ENCODE peak calls at places on chromosomes 16 and 17, in six cellular contexts. B is neural progenitor cell; X is uterus; S is PC-9; Y is pancreas; W is naive thymus-derived CD4-positive, alpha-beta T cell. Q is an unnamed sample.

GRCh38 chr16:66609139-66609510 is 4.6 kb downstream of the CMTM3 start:
- DNase-seq in Y (no peak), S (no peak), X (no peak), B (no peak), W (no peak), Q (no peak)

GRCh38 chr17:44610871-44611270 is 45.4 kb upstream of the MEIOC start:
- DNase-seq in W (no peak), Y (no peak), B (no peak), X (no peak), S (no peak), Q (no peak)

GRCh38 chr16:61261315-61261714 is 774.9 kb downstream of the CDH8 start:
- DNase-seq in B (no peak), W (no peak), X (no peak), Y (no peak), S (no peak), Q (no peak)

GRCh38 chr17:68612923-68613292 is 11.7 kb upstream of the FAM20A start:
- DNase-seq in S (no peak), X (no peak), B (no peak), Y (no peak), W (no peak), Q (no peak)

GRCh38 chr17:164536-165235 is 16.8 kb downstream of the DOC2B start:
- DNase-seq in X (no peak), B (peak; percentile 85), W (peak; percentile 26), Y (no peak), S (no peak), Q (peak; percentile 44)

GRCh38 chr16:842631-843560 is 42.4 kb upstream of the GNG13 start:
- DNase-seq in X (no peak), Y (no peak), B (no peak), S (no peak), W (no peak), Q (no peak)

GRCh38 chr17:19288453-19288852 is 51.3 kb downstream of the EPN2 start:
- DNase-seq in W (no peak), Y (no peak), X (no peak), S (no peak), B (peak; percentile 51), Q (no peak)

GRCh38 chr16:55391760-55392375 is 67.9 kb downstream of the IRX6 start:
- DNase-seq in Y (no peak), B (no peak), W (no peak), S (no peak), X (no peak), Q (no peak)

GRCh38 chr17:10613775-10614513 is 43.2 kb downstream of the MYH3 start:
- DNase-seq in B (no peak), S (no peak), X (no peak), Y (no peak), W (no peak), Q (no peak)

GRCh38 chr16:56013962-56014552 is 138.9 kb upstream of the CES5A start:
- DNase-seq in B (peak; percentile 89), X (no peak), Y (peak; percentile 44), W (no peak), S (peak; percentile 43), Q (peak; percentile 50)

GRCh38 chr16:15961060-15961511 is 11.7 kb downstream of the ABCC1 start:
- DNase-seq in Y (no peak), W (peak; percentile 94), X (no peak), B (no peak), S (no peak), Q (no peak)

GRCh38 chr16:12539185-12539929 is 264.3 kb downstream of the CPPED1 start:
- DNase-seq in Y (no peak), W (no peak), B (no peak), S (no peak), X (no peak), Q (peak; percentile 27)

GRCh38 chr16:56708821-56709685 is 20.9 kb upstream of the NUP93 start:
- DNase-seq in S (no peak), W (peak; percentile 18), B (no peak), Y (no peak), X (no peak), Q (no peak)

GRCh38 chr17:74779948-74780400 is 3.8 kb upstream of the NAT9 start:
- DNase-seq in Y (no peak), S (no peak), X (no peak), B (no peak), W (peak; percentile 86), Q (no peak)

GRCh38 chr17:65356524-65356923 is 204.9 kb downstream of the AXIN2 start:
- DNase-seq in B (no peak), Y (no peak), W (no peak), X (no peak), S (no peak), Q (no peak)

GRCh38 chr17:70270554-70270953 is 101.2 kb downstream of the KCNJ2 start:
- DNase-seq in S (no peak), B (no peak), X (no peak), Y (no peak), W (no peak), Q (no peak)

GRCh38 chr16:9090960-9091866 is at the start of gene HAPSTR1:
- DNase-seq in Y (peak; percentile 100), B (peak; percentile 100), X (peak; percentile 100), W (peak; percentile 100), S (peak; percentile 98), Q (peak; percentile 100)

GRCh38 chr17:75909051-75909811 is 4.5 kb upstream of the MRPL38 start:
- DNase-seq in X (no peak), S (no peak), W (no peak), B (no peak), Y (no peak), Q (no peak)

GRCh38 chr16:89890200-89890599 is 16.8 kb downstream of the TCF25 start:
- DNase-seq in X (no peak), B (no peak), Y (no peak), S (no peak), W (no peak), Q (no peak)

GRCh38 chr16:27759301-27759871 is 209.4 kb downstream of the KATNIP start:
- DNase-seq in W (no peak), S (peak; percentile 48), Y (no peak), X (no peak), B (no peak), Q (peak; percentile 19)

GRCh38 chr17:6343736-6344135 is 91.2 kb downstream of the AIPL1 start:
- DNase-seq in S (no peak), Y (no peak), W (no peak), B (no peak), X (no peak), Q (no peak)

GRCh38 chr16:31213877-31214704 is at the start of gene TRIM72:
- DNase-seq in S (no peak), Y (no peak), B (no peak), X (no peak), W (no peak), Q (no peak)

GRCh38 chr17:9402590-9403199 is 172.9 kb downstream of the STX8 start:
- DNase-seq in X (no peak), B (peak; percentile 39), Y (no peak), W (no peak), S (no peak), Q (peak; percentile 71)

GRCh38 chr16:6949240-6949639 is 383.4 kb upstream of the RBFOX1 start:
- DNase-seq in W (no peak), S (no peak), X (no peak), B (no peak), Y (no peak), Q (no peak)

GRCh38 chr17:77609553-77610517 is 348.7 kb upstream of the TNRC6C start:
- DNase-seq in S (no peak), W (peak; percentile 86), Y (no peak), B (no peak), X (peak; percentile 66), Q (no peak)

GRCh38 chr16:55021595-55022475 is 91.2 kb downstream of the IRX5 start:
- DNase-seq in B (peak; percentile 49), W (no peak), Y (no peak), X (no peak), S (peak; percentile 51), Q (peak; percentile 79)

GRCh38 chr17:44587339-44587738 is 30.1 kb downstream of the FZD2 start:
- DNase-seq in Y (peak; percentile 55), X (peak; percentile 34), S (peak; percentile 93), W (no peak), B (no peak), Q (peak; percentile 3)

GRCh38 chr16:65117701-65118448 is 4.0 kb downstream of the CDH11 start:
- DNase-seq in X (peak; percentile 81), B (peak; percentile 86), W (no peak), Y (peak; percentile 33), S (peak; percentile 54), Q (peak; percentile 91)

GRCh38 chr16:88357306-88358032 is 25.3 kb upstream of the ZNF469 start:
- DNase-seq in X (no peak), B (no peak), Y (no peak), W (no peak), S (no peak), Q (no peak)

GRCh38 chr17:20206068-20206467 is 196.9 kb downstream of the SPECC1 start:
- DNase-seq in X (peak; percentile 37), S (no peak), Y (peak; percentile 38), W (peak; percentile 54), B (no peak), Q (no peak)

GRCh38 chr16:67562918-67563707 is 787 bp downstream of the CTCF start:
- DNase-seq in S (no peak), W (peak; percentile 62), Y (peak; percentile 69), B (peak; percentile 92), X (peak; percentile 57), Q (peak; percentile 82)

GRCh38 chr17:43691317-43691693 is 29.6 kb upstream of the MEOX1 start:
- DNase-seq in Y (no peak), W (no peak), S (no peak), X (no peak), B (no peak), Q (no peak)

GRCh38 chr16:22373662-22374310 is 633 bp downstream of the CDR2 start:
- DNase-seq in W (peak; percentile 35), S (no peak), X (peak; percentile 40), Y (peak; percentile 56), B (peak; percentile 77), Q (peak; percentile 47)
- H3K4me1 ChIP-seq in W (peaks cover 39% of the 10 kb centered on the region), S (peaks cover 46% of the 10 kb centered on the region), X (peaks cover 16% of the 10 kb centered on the region), Y (peaks cover 17% of the 10 kb centered on the region), B (peaks cover 30% of the 10 kb centered on the region), Q (peaks cover 31% of the 10 kb centered on the region)

GRCh38 chr17:4313482-4314114 is 49.8 kb upstream of the ANKFY1 start:
- DNase-seq in Y (no peak), S (no peak), W (no peak), B (no peak), X (no peak), Q (no peak)
- H3K4me1 ChIP-seq in Y (peaks cover 64% of the 10 kb centered on the region), S (peaks cover 9% of the 10 kb centered on the region), W (peaks cover 14% of the 10 kb centered on the region), B (no peaks in the 10 kb centered on the region), X (peaks cover 7% of the 10 kb centered on the region), Q (peaks cover 50% of the 10 kb centered on the region)

GRCh38 chr16:2497641-2498040 is 16.1 kb upstream of the ATP6V0C start:
- DNase-seq in W (no peak), Y (no peak), B (no peak), X (no peak), S (no peak), Q (no peak)
- H3K4me1 ChIP-seq in W (no peaks in the 10 kb centered on the region), Y (peaks cover 21% of the 10 kb centered on the region), B (peaks cover 6% of the 10 kb centered on the region), X (no peaks in the 10 kb centered on the region), S (no peaks in the 10 kb centered on the region), Q (peaks cover 5% of the 10 kb centered on the region)

DNA sequence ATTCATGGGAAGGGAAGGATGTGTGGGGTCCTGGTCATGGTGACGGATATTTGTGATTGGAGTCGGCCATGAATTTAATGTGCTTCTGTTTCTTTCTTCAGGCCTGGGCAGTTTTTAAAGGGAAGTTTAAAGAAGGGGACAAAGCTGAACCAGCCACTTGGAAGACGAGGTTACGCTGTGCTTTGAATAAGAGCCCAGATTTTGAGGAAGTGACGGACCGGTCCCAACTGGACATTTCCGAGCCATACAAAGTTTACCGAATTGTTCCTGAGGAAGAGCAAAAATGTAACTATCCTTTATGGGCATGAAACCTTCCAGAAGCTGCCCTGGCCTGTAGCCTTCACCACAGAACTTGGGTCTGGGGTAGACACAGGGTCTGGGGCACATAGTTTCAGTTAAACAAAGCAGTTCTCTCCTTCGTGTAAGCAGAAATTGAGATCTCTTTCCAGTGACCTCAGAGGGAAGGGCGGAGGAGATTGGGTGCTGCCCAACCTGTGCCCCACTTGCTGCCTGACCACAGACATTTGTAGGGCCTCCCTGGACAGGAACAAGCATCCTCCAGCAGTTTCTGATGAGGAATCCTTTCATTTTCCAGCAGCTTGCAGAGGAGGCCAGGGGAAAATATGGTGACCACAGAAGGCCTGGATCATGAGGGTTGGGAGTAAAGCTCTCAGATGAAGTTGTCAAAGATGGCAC is 10.1 kb downstream of the IRF8 start:
- DNase-seq in B (no peak), S (no peak), Y (no peak), W (no peak), X (no peak), Q (no peak)
- H3K4me1 ChIP-seq in B (peaks cover 20% of the 10 kb centered on the region), S (no peaks in the 10 kb centered on the region), Y (no peaks in the 10 kb centered on the region), W (no peaks in the 10 kb centered on the region), X (no peaks in the 10 kb centered on the region), Q (peaks cover 12% of the 10 kb centered on the region)

Q was measured in A673.